ENCODE peak calls at places on chromosomes 5 and 9, in five cellular contexts. J is MM.1S, X is progenitor cell of endocrine pancreas, Q is neural progenitor cell, M is A549. F is an unnamed sample.

GRCh38 chr5:120779674-120780073 is 315.6 kb downstream of the PRR16 start:
- DNase-seq in J (no peak), X (no peak), M (no peak), Q (no peak), F (no peak)

GRCh38 chr5:91049800-91050199 is 333.3 kb downstream of the ARRDC3 start:
- DNase-seq in Q (no peak), M (peak; percentile 54), X (no peak), J (no peak), F (no peak)

GRCh38 chr5:86596476-86596875 is 21.3 kb upstream of the COX7C start:
- DNase-seq in Q (no peak), M (no peak), X (no peak), J (no peak), F (no peak)

GRCh38 chr5:113147088-113147487 is 170.5 kb downstream of the DCP2 start:
- DNase-seq in M (no peak), X (no peak), J (no peak), Q (no peak), F (no peak)

GRCh38 chr5:142894749-142895148 is 124.6 kb downstream of the ARHGAP26 start:
- DNase-seq in J (no peak), X (no peak), M (no peak), Q (no peak), F (no peak)

GRCh38 chr9:36560813-36561212 is 11.9 kb upstream of the MELK start:
- DNase-seq in Q (no peak), M (no peak), J (no peak), X (no peak), F (no peak)

GRCh38 chr9:79233542-79233941 is 338.2 kb upstream of the TLE4 start:
- DNase-seq in J (peak; percentile 18), M (peak; percentile 33), X (no peak), Q (peak; percentile 24), F (no peak)

GRCh38 chr5:178240772-178241171 is 8.2 kb upstream of the PHYKPL start:
- DNase-seq in X (no peak), J (no peak), Q (no peak), M (no peak), F (no peak)

GRCh38 chr5:83507431-83507830 is 35.9 kb downstream of the VCAN start:
- DNase-seq in J (no peak), M (no peak), X (no peak), Q (no peak), F (no peak)

GRCh38 chr9:7844283-7844682 is 44.7 kb upstream of the DMAC1 start:
- DNase-seq in Q (peak; percentile 60), J (no peak), X (no peak), M (peak; percentile 27), F (no peak)

GRCh38 chr5:79487251-79487650 is 26.7 kb downstream of the HOMER1 start:
- DNase-seq in J (no peak), X (no peak), M (no peak), Q (no peak), F (no peak)

GRCh38 chr5:176692326-176692725 is 45.0 kb downstream of the TSPAN17 start:
- DNase-seq in M (no peak), X (no peak), J (no peak), Q (no peak), F (no peak)

GRCh38 chr5:1008451-1009358 is at the start of gene NKD2:
- DNase-seq in X (peak; percentile 72), Q (peak; percentile 82), M (peak; percentile 29), J (peak; percentile 44), F (peak; percentile 23)

GRCh38 chr5:56585973-56586740 is 229.2 kb upstream of the MAP3K1 start:
- DNase-seq in X (no peak), J (no peak), Q (peak; percentile 74), M (no peak), F (no peak)

GRCh38 chr9:121807918-121808278 is 156.5 kb downstream of the DAB2IP start:
- DNase-seq in M (no peak), J (no peak), Q (no peak), X (no peak), F (no peak)

GRCh38 chr9:112939418-112939817 is 48.7 kb upstream of the SLC46A2 start:
- DNase-seq in Q (no peak), X (no peak), J (no peak), M (no peak), F (no peak)

GRCh38 chr5:136776022-136776927 is 410.9 kb upstream of the TRPC7 start:
- DNase-seq in J (no peak), X (no peak), M (no peak), Q (no peak), F (no peak)

GRCh38 chr9:137881591-137882505 is 4.3 kb downstream of the CACNA1B start:
- DNase-seq in M (no peak), J (no peak), Q (no peak), X (no peak), F (no peak)

GRCh38 chr5:142466195-142466951 is 141.6 kb upstream of the SPRY4 start:
- DNase-seq in Q (no peak), M (no peak), X (no peak), J (no peak), F (no peak)

GRCh38 chr5:133792025-133792424 is 176.4 kb downstream of the C5orf15 start:
- DNase-seq in M (no peak), J (no peak), Q (no peak), X (no peak), F (no peak)

GRCh38 chr5:87243161-87243877 is 24.4 kb upstream of the RASA1 start:
- DNase-seq in J (no peak), X (no peak), Q (no peak), M (peak; percentile 57), F (no peak)

GRCh38 chr5:9644630-9645029 is 14.5 kb upstream of the TAS2R1 start:
- DNase-seq in Q (no peak), M (no peak), X (no peak), J (no peak), F (no peak)
- TF ChIP-seq CTCF in Q (no peak), M (no peak), X (no peak), J (no peak), F (no peak)

GRCh38 chr9:120032639-120033038 is 547.3 kb downstream of the CDK5RAP2 start:
- DNase-seq in J (no peak), Q (no peak), X (no peak), M (peak; percentile 13), F (no peak)
- TF ChIP-seq CTCF in J (peak; percentile 3), Q (peak; percentile 39), X (peak; percentile 32), M (no peak), F (no peak)

DNA sequence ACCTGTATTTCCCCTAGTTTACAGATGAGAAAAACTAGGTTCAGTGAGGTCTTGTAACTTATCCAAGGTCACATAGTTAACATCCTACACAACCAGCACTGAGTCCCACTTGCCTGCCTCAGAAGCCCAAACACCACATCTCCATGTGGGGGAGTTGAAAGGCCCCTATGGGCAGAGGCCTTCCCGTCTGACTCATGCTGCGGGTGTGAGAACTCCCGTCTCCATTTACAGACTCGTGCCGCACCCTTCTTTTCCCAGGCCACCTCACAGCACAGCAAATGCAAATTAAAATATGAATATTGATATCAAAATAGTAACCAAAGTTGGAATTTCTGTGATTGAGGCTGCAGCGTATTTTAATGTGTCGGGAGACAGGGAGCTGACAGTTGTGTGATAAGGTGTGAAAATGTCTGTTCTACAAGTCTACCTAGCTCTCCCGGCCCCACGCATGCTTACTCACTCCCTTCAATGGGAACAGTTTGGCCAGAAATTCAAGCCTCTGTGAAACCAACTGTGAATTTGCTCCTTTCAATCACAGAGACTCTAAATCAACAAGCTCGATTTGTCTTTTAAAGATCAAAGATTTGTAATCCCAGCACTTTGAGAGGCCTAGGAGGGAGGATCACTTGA is 90.1 kb downstream of the CRB2 start:
- DNase-seq in J (no peak), X (no peak), M (no peak), Q (no peak), F (no peak)
- TF ChIP-seq CTCF in J (no peak), X (no peak), M (no peak), Q (no peak), F (no peak)

DNA sequence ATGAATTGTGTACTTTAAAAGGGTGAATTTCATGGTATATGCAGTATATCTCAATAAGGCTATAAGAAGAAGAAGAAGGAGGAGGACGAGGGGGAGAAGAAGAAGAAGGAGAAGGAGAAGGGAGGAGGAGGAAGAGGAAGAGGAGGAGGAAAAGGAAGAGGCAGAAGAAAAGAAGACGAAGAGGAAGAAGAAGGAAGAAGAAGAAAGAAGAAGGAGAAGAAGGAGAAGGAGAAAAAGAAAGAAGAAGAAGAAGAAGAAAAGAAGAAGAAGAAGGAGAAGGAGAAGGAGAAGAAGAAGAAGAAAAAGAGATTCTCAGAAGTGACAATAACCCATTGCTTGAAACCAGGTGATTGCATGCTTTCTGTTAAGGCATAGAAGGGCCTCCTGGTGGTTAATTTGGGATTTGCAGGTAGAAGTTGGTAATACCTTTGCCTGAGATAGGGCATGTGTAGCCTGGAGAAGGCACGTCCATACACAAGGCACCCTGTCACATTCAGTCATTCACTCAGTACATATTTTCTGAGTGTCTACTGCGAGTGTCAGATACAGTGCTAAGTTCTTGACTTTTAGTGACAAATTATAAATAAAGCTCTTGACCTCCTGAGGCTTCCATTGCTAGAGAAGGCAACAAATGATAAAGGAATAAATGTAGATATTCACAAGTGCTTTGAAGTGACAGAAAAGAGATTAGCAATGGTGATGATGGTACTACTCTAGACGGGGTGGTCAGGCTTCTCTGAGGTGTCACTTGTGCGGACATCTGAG is 231.3 kb downstream of the NPR3 start:
- DNase-seq in Q (peak; percentile 44), J (peak; percentile 65), M (peak; percentile 62), X (peak; percentile 10), F (no peak)
- TF ChIP-seq CTCF in Q (peak; percentile 51), J (peak; percentile 65), M (peak; percentile 37), X (peak; percentile 58), F (no peak)